ENCODE peak calls at places on chromosomes 2 and 18, in four cellular contexts. F is A549; J is CD4-positive, alpha-beta T cell; Y is choroid plexus epithelial cell. O is an unnamed sample.

GRCh38 chr2:11799826-11800225 is 53.4 kb downstream of the LPIN1 start:
- DNase-seq in F (no peak), Y (no peak), J (no peak), O (no peak)

GRCh38 chr2:234335676-234336228 is 161.1 kb downstream of the ARL4C start:
- DNase-seq in J (peak; percentile 45), Y (peak; percentile 74), F (peak; percentile 21), O (peak; percentile 56)

GRCh38 chr2:5190023-5190422 is 502.2 kb upstream of the SOX11 start:
- DNase-seq in Y (peak; percentile 67), J (no peak), F (no peak), O (no peak)

GRCh38 chr2:126761981-126762878 is 106.3 kb downstream of the GYPC start:
- DNase-seq in J (peak; percentile 21), Y (no peak), F (no peak), O (no peak)

GRCh38 chr18:76709659-76710645 is 112.4 kb upstream of the ZNF236 start:
- DNase-seq in Y (peak; percentile 83), J (peak; percentile 41), F (peak; percentile 58), O (peak; percentile 51)

GRCh38 chr2:144937899-144938298 is 418.0 kb upstream of the ZEB2 start:
- DNase-seq in J (no peak), Y (peak; percentile 69), F (no peak), O (no peak)

GRCh38 chr2:121367246-121367900 is 82.4 kb upstream of the TFCP2L1 start:
- DNase-seq in J (no peak), Y (no peak), F (no peak), O (no peak)

GRCh38 chr2:226802573-226802972 is 3.0 kb upstream of the IRS1 start:
- DNase-seq in Y (peak; percentile 95), J (no peak), F (peak; percentile 85), O (no peak)

GRCh38 chr18:3966985-3967856 is 487.9 kb downstream of the DLGAP1 start:
- DNase-seq in J (no peak), F (peak; percentile 89), Y (peak; percentile 11), O (no peak)

GRCh38 chr18:50011813-50012445 is 183.0 kb downstream of the MYO5B start:
- DNase-seq in J (no peak), Y (peak; percentile 96), F (no peak), O (no peak)

GRCh38 chr2:86027196-86027912 is 78.3 kb downstream of the POLR1A start:
- DNase-seq in J (no peak), Y (no peak), F (no peak), O (no peak)

GRCh38 chr2:110716959-110717645 is 15.3 kb upstream of the ACOXL start:
- DNase-seq in F (no peak), J (no peak), Y (peak; percentile 4), O (no peak)

GRCh38 chr2:191376981-191377629 is 131.9 kb downstream of the MYO1B start:
- DNase-seq in Y (peak; percentile 94), F (peak; percentile 83), J (no peak), O (no peak)

GRCh38 chr2:64605991-64606494 is 47.7 kb downstream of the SERTAD2 start:
- DNase-seq in J (no peak), Y (no peak), F (no peak), O (no peak)

GRCh38 chr2:3299130-3299529 is 78.5 kb downstream of the EIPR1 start:
- DNase-seq in F (no peak), Y (no peak), J (no peak), O (no peak)

GRCh38 chr2:231455222-231455621 is 9.1 kb downstream of the NCL start:
- DNase-seq in Y (no peak), J (no peak), F (no peak), O (no peak)

GRCh38 chr18:8937695-8938094 is 164.8 kb upstream of the NDUFV2 start:
- DNase-seq in F (no peak), Y (no peak), J (no peak), O (no peak)

GRCh38 chr2:207133493-207133861 is 32.3 kb downstream of the KLF7 start:
- DNase-seq in J (no peak), F (no peak), Y (no peak), O (no peak)

GRCh38 chr2:203553784-203554183 is 18.7 kb upstream of the RAPH1 start:
- DNase-seq in F (no peak), Y (no peak), J (no peak), O (no peak)

GRCh38 chr2:100799701-100800100 is 20.2 kb upstream of the NPAS2 start:
- DNase-seq in F (no peak), J (no peak), Y (no peak), O (no peak)

GRCh38 chr2:209988010-209988409 is 14.4 kb upstream of the RPE start:
- DNase-seq in J (no peak), F (no peak), Y (no peak), O (no peak)

GRCh38 chr18:49368876-49369440 is 91.5 kb downstream of the DYM start:
- DNase-seq in J (no peak), Y (peak; percentile 73), F (no peak), O (no peak)

GRCh38 chr2:168490015-168490874 is 34.2 kb downstream of the CERS6 start:
- DNase-seq in Y (peak; percentile 76), F (peak; percentile 38), J (no peak), O (no peak)

GRCh38 chr2:168490916-168491605 is 35.0 kb downstream of the CERS6 start:
- DNase-seq in F (no peak), J (no peak), Y (no peak), O (no peak)

GRCh38 chr2:168499500-168499899 is 43.4 kb downstream of the CERS6 start:
- DNase-seq in F (no peak), J (no peak), Y (no peak), O (no peak)

GRCh38 chr2:168495524-168495923 is 39.5 kb downstream of the CERS6 start:
- DNase-seq in F (no peak), Y (no peak), J (no peak), O (no peak)

GRCh38 chr2:168494190-168494711 is 38.2 kb downstream of the CERS6 start:
- DNase-seq in Y (peak; percentile 53), J (no peak), F (peak; percentile 61), O (no peak)
- TF ChIP-seq CTCF in Y (peak; percentile 58), J (no peak), F (peak; percentile 30), O (no peak)

GRCh38 chr2:99648115-99648850 is 158.5 kb upstream of the REV1 start:
- DNase-seq in F (no peak), Y (no peak), J (no peak), O (no peak)
- TF ChIP-seq CTCF in F (no peak), Y (no peak), J (no peak), O (no peak)

GRCh38 chr2:43224131-43224570 is 2.3 kb downstream of the ZFP36L2 start:
- DNase-seq in Y (peak; percentile 82), F (peak; percentile 87), J (peak; percentile 66), O (peak; percentile 56)
- TF ChIP-seq CTCF in Y (peak; percentile 67), F (peak; percentile 61), J (peak; percentile 37), O (no peak)

GRCh38 chr2:165793779-165794519 is at the start of gene GALNT3:
- DNase-seq in Y (no peak), J (no peak), F (no peak), O (peak; percentile 36)

GRCh38 chr2:165796129-165796528 is 2.1 kb upstream of the GALNT3 start:
- DNase-seq in F (no peak), J (no peak), Y (no peak), O (no peak)

GRCh38 chr2:165793161-165793778 is 777 bp downstream of the GALNT3 start:
- DNase-seq in F (no peak), J (no peak), Y (no peak), O (peak; percentile 32)

GRCh38 chr2:165795011-165795410 is 964 bp upstream of the GALNT3 start:
- DNase-seq in Y (peak; percentile 38), J (no peak), F (no peak), O (no peak)

DNA sequence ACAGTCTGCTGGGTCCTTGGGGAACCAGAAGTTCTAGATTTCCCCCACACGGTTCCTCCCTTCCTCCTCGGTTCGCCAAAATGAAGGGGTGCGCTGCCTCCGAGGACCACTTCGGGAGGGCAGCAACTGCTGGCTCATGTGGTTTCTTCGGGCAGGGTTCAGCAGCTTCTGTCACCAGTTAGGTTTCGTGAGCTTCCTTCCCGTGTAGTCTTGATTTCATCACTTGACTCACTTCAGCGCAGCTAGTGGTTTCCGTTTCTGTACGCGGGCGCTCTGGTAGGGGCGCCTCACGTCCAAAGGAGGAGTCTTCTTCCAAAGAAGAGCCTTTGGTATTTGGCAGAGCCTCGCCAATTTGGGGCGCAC is 454 bp upstream of the GALNT3 start:
- DNase-seq in J (peak; percentile 4), F (no peak), Y (peak; percentile 55), O (peak; percentile 64)
- TF ChIP-seq CTCF in J (no peak), F (no peak), Y (no peak), O (no peak)

GRCh38 chr18:61803393-61803792 is 89.4 kb downstream of the RNF152 start:
- DNase-seq in Y (no peak), J (no peak), F (no peak), O (no peak)
- TF ChIP-seq CTCF in Y (no peak), J (no peak), F (no peak), O (no peak)

DNA sequence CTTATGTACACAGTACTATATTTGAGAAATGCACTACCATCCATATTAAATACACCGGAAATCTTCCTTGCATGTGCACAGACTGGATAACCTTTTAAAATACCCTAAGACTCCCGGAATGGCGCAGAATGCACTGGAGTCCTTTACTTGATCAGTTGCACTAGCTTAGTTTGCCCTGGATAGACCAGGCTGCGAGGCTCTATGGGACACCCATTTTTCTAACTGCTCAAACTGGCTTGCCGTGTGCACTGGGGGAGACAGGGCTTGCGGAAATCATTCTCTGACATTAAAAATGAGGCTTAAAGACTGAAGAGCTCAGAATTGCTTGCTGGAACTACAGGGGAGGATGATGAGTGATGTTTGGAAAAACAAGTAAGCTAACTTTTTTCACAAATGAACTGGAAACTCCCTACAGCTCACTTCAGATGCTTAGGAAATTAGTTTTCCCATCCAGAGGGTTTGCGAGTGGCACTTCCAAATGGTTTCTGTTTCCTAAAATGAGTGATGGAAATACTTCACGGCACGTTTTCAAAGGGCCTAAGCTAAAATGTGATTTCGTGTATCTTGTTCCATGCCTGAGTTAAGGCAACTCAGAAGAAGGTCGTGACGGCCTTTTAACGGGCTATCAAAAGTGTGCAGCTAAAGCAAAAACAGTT is 2.7 kb downstream of the NCK2 start:
- DNase-seq in J (no peak), Y (no peak), F (no peak), O (no peak)
- TF ChIP-seq CTCF in J (no peak), Y (no peak), F (no peak), O (no peak)

GRCh38 chr2:21415234-21415633 is 291.5 kb downstream of the TDRD15 start:
- DNase-seq in Y (peak; percentile 29), F (peak; percentile 15), J (no peak), O (no peak)
- TF ChIP-seq CTCF in Y (peak; percentile 48), F (no peak), J (no peak), O (no peak)

O was measured in natural killer cell.